ENCODE peak calls at places on chromosomes 4 and X, in six cellular contexts. K is lower leg skin, X is activated B cell treated with CpG ODN at 0.5 μM for 24 hours, N is GM10248, I is nephron progenitor cell, P is heart right ventricle. G is an unnamed sample.

GRCh38 chr4:27081675-27082579 is 221.3 kb downstream of the STIM2 start:
- DNase-seq in K (peak; percentile 32), X (no peak), N (peak; percentile 20), I (no peak), P (no peak), G (no peak)

GRCh38 chr4:66023061-66023460 is 352.8 kb upstream of the EPHA5 start:
- DNase-seq in K (no peak), X (no peak), N (no peak), I (no peak), P (no peak), G (no peak)

GRCh38 chr4:146661368-146661767 is 22.7 kb downstream of the POU4F2 start:
- DNase-seq in K (no peak), X (no peak), N (no peak), I (no peak), P (no peak), G (no peak)

GRCh38 chrX:51860679-51861078 is 32.7 kb upstream of the MAGED1 start:
- DNase-seq in K (no peak), X (no peak), N (peak; percentile 6), I (no peak), P (peak; percentile 3), G (no peak)

GRCh38 chr4:19010766-19011165 is 989.2 kb upstream of the LCORL start:
- DNase-seq in K (no peak), X (no peak), N (no peak), I (peak; percentile 12), P (no peak), G (no peak)

GRCh38 chr4:108315699-108316098 is 147.0 kb upstream of the LEF1 start:
- DNase-seq in K (no peak), X (no peak), N (no peak), I (no peak), P (no peak), G (no peak)

GRCh38 chrX:68428431-68428830 is 4.9 kb downstream of the OPHN1 start:
- DNase-seq in K (no peak), X (no peak), N (no peak), I (no peak), P (no peak), G (no peak)

GRCh38 chr4:70913947-70914445 is 11.8 kb downstream of the MOB1B start:
- DNase-seq in K (no peak), X (no peak), N (no peak), I (no peak), P (no peak), G (no peak)

GRCh38 chrX:129540725-129541184 is 696 bp downstream of the OCRL start:
- DNase-seq in K (no peak), X (no peak), N (peak; percentile 18), I (no peak), P (no peak), G (no peak)

GRCh38 chrX:124344246-124344645 is 2.1 kb upstream of the SH2D1A start:
- DNase-seq in K (no peak), X (no peak), N (no peak), I (no peak), P (no peak), G (no peak)

GRCh38 chr4:129240816-129241215 is 144.9 kb downstream of the C4orf33 start:
- DNase-seq in K (no peak), X (no peak), N (no peak), I (no peak), P (no peak), G (no peak)

GRCh38 chrX:155757366-155757765 is 123.8 kb upstream of the VAMP7 start:
- DNase-seq in K (no peak), X (no peak), N (no peak), I (no peak), P (no peak), G (no peak)

GRCh38 chrX:154411981-154412340 is 622 bp downstream of the TAFAZZIN start:
- DNase-seq in K (peak; percentile 92), X (peak; percentile 33), N (peak; percentile 72), I (peak; percentile 72), P (peak; percentile 62), G (peak; percentile 41)

GRCh38 chrX:40057405-40057804 is 40.4 kb downstream of the BCOR start:
- DNase-seq in K (peak; percentile 54), X (no peak), N (no peak), I (no peak), P (no peak), G (no peak)

GRCh38 chrX:113726898-113727297 is 857.0 kb upstream of the HTR2C start:
- DNase-seq in K (no peak), X (no peak), N (no peak), I (no peak), P (no peak), G (no peak)

GRCh38 chr4:71211748-71212147 is 127.1 kb upstream of the SLC4A4 start:
- DNase-seq in K (no peak), X (no peak), N (no peak), I (no peak), P (no peak), G (no peak)

GRCh38 chr4:84238247-84239090 is 260.6 kb downstream of the NKX6-1 start:
- DNase-seq in K (no peak), X (no peak), N (no peak), I (no peak), P (no peak), G (no peak)

GRCh38 chr4:82957045-82957444 is 53.6 kb downstream of the LIN54 start:
- DNase-seq in K (no peak), X (no peak), N (no peak), I (no peak), P (no peak), G (no peak)

GRCh38 chrX:26851981-26852380 is 611.2 kb downstream of the PPP4R3C start:
- DNase-seq in K (no peak), X (no peak), N (no peak), I (no peak), P (no peak), G (no peak)

GRCh38 chrX:39869846-39870601 is 227.7 kb downstream of the BCOR start:
- DNase-seq in K (no peak), X (no peak), N (no peak), I (no peak), P (no peak), G (no peak)

GRCh38 chrX:152810403-152810802 is 20.2 kb downstream of the CETN2 start:
- DNase-seq in K (no peak), X (no peak), N (no peak), I (no peak), P (no peak), G (no peak)

GRCh38 chrX:153885968-153886903 is at the start of gene L1CAM:
- DNase-seq in K (no peak), X (no peak), N (no peak), I (peak; percentile 58), P (no peak), G (no peak)

GRCh38 chrX:68842781-68843581 is 14.2 kb downstream of the EFNB1 start:
- DNase-seq in K (no peak), X (no peak), N (no peak), I (no peak), P (no peak), G (no peak)

GRCh38 chr4:143023519-143023918 is 161.2 kb upstream of the USP38 start:
- DNase-seq in K (no peak), X (no peak), N (no peak), I (no peak), P (no peak), G (no peak)

GRCh38 chr4:123821861-123822260 is 425.3 kb downstream of the SPRY1 start:
- DNase-seq in K (no peak), X (no peak), N (no peak), I (no peak), P (no peak), G (no peak)

DNA sequence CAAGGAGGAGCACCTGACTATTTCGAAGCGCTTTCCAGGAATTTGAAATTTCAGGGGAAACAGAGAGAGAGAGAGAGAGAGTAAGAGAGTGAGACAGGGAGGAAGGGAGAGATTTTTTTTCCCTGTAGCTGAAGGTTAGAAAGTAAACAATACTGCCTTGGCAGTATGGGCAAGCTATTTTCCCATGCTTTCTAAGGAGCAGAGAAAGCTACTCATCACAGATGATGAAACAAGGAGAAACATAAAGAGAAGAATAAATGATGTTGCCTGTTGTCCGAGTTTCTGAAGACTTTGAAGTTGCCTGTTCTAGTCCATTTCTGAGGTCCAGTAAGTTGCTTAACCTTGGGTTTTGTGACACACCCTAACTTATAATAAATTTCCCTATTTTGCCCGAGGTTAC is 49.9 kb upstream of the SLC16A2 start:
- DNase-seq in K (no peak), X (no peak), N (no peak), I (no peak), P (no peak), G (no peak)
- TF ChIP-seq CTCF in K (no peak), X (no peak), N (no peak), I (no peak), P (no peak), G (no peak)

DNA sequence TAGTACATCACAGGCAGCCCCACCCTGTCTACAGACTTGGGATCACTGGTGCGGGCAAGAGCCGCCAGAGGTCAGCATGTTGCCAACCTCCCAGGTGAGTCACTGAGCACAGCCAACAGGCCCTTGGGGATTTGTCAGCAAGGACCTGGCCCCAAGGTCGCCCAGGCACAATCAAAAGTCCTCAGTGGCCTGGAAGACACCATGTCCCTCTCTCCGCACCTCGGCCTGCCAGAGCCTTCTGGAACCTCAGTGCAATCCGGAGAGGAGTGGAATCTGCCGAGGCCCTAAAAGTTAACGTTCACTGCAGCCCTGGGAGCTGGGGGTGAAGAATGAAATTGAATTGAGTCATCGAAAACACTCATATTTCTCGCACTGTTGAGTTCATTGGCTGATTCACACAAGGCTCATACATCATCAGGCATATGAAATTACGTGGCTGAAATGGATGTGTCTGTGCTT is 74.3 kb downstream of the WFS1 start:
- DNase-seq in K (no peak), X (no peak), N (no peak), I (no peak), P (no peak), G (no peak)
- TF ChIP-seq CTCF in K (no peak), X (no peak), N (peak; percentile 16), I (no peak), P (no peak), G (no peak)

GRCh38 chr4:107094332-107094731 is 58.2 kb upstream of the DKK2 start:
- DNase-seq in K (no peak), X (no peak), N (peak; percentile 27), I (no peak), P (no peak), G (no peak)
- TF ChIP-seq CTCF in K (no peak), X (no peak), N (no peak), I (no peak), P (no peak), G (peak; percentile 7)

DNA sequence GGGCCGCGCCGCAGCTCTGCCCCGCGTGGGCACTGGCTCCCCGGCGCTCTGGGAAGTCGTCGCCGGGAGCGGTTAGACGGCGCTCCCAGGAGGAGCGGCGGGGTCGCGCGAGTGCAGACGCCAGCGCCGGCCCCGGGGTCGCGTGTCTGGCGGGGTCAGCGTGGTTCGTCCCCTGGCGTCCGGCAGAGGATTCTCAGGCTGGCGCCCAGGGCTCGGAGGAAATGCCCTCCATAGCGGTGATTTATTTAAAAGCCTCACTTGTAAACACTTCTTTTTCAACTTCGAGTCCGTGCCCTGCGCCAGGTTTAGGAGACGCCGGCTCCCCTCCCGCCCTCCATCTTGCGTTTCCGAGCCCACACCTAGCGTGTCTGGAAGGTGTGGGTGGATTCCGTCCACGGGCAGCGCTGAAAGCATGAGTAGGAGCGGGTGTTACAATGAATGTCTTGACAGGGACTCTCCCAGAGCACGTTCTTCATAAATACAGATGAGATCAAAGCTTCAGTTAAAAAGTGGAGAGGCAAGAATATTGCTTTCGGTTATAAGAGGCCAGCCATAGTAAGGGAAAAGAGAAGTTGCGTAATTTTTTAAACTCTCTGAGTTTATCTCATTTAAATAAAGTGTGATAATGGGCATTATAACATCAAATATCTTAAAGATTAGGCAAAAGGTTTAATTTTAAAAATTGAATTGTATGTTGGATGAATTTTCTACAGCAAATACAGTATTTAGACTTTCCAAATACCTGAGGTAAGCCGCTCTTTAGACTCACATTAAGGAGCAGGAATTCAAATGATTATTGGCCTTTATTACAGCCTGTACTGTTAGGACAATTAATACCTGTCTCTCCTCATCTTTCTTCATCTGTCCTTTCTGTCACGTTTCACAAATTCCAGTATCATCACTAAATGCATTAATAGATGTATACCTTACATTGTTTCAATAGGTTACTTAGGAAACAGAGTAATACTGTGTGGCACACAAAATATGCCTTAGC is 863 bp downstream of the FAM241A start:
- DNase-seq in K (peak; percentile 88), X (peak; percentile 47), N (peak; percentile 76), I (peak; percentile 73), P (peak; percentile 41), G (no peak)
- TF ChIP-seq CTCF in K (no peak), X (no peak), N (no peak), I (peak; percentile 20), P (peak; percentile 22), G (no peak)

G was measured in D721Med.